ENCODE peak calls at places on chromosomes 7 and 10, in four cellular contexts. One of them, this sample, is unnamed.

GRCh38 chr10:48907730-48908129 is 31.9 kb downstream of the LRRC18 start:
- DNase-seq in K562: no peak
- DNase-seq in GM12878: peak
- DNase-seq in HepG2: no peak
- DNase-seq in this sample: no peak

GRCh38 chr7:102991077-102991539 is 78.3 kb downstream of the LRRC17 start:
- DNase-seq in K562: no peak
- DNase-seq in GM12878: no peak
- DNase-seq in HepG2: no peak
- DNase-seq in this sample: no peak

GRCh38 chr10:89115876-89116627 is 91.1 kb downstream of the CH25H start:
- DNase-seq in K562: no peak
- DNase-seq in GM12878: no peak
- DNase-seq in HepG2: no peak
- DNase-seq in this sample: no peak

GRCh38 chr7:105026750-105027149 is 12.7 kb downstream of the KMT2E start:
- DNase-seq in K562: no peak
- DNase-seq in GM12878: no peak
- DNase-seq in HepG2: no peak
- DNase-seq in this sample: no peak

GRCh38 chr10:10043083-10043482 is 974.6 kb upstream of the CELF2 start:
- DNase-seq in K562: no peak
- DNase-seq in GM12878: no peak
- DNase-seq in HepG2: no peak
- DNase-seq in this sample: no peak

GRCh38 chr10:132106431-132106830 is 40.7 kb downstream of the JAKMIP3 start:
- DNase-seq in K562: no peak
- DNase-seq in GM12878: no peak
- DNase-seq in HepG2: no peak
- DNase-seq in this sample: no peak

GRCh38 chr10:109740436-109740835 is 182.9 kb downstream of the XPNPEP1 start:
- DNase-seq in K562: no peak
- DNase-seq in GM12878: no peak
- DNase-seq in HepG2: no peak
- DNase-seq in this sample: no peak

GRCh38 chr7:43431020-43431595 is 151.8 kb upstream of the STK17A start:
- DNase-seq in K562: no peak
- DNase-seq in GM12878: no peak
- DNase-seq in HepG2: no peak
- DNase-seq in this sample: no peak

GRCh38 chr7:105580022-105580740 is 1.1 kb downstream of the EFCAB10 start:
- DNase-seq in K562: no peak
- DNase-seq in GM12878: no peak
- DNase-seq in HepG2: no peak
- DNase-seq in this sample: no peak

GRCh38 chr7:117873056-117873932 is at the start of gene CTTNBP2:
- DNase-seq in K562: peak
- DNase-seq in GM12878: no peak
- DNase-seq in HepG2: no peak
- DNase-seq in this sample: peak

GRCh38 chr10:89156161-89156560 is 51.0 kb downstream of the CH25H start:
- DNase-seq in K562: no peak
- DNase-seq in GM12878: no peak
- DNase-seq in HepG2: no peak
- DNase-seq in this sample: no peak

GRCh38 chr7:142549007-142549406 is 200.3 kb upstream of the PRSS1 start:
- DNase-seq in K562: no peak
- DNase-seq in GM12878: no peak
- DNase-seq in HepG2: no peak
- DNase-seq in this sample: no peak

GRCh38 chr10:69941730-69942129 is 110.9 kb upstream of the MACROH2A2 start:
- DNase-seq in K562: no peak
- DNase-seq in GM12878: no peak
- DNase-seq in HepG2: no peak
- DNase-seq in this sample: no peak

GRCh38 chr10:69939033-69939432 is 113.6 kb upstream of the MACROH2A2 start:
- DNase-seq in K562: no peak
- DNase-seq in GM12878: no peak
- DNase-seq in HepG2: no peak
- DNase-seq in this sample: no peak

GRCh38 chr10:69944761-69945160 is 107.9 kb upstream of the MACROH2A2 start:
- DNase-seq in K562: no peak
- DNase-seq in GM12878: no peak
- DNase-seq in HepG2: no peak
- DNase-seq in this sample: no peak

GRCh38 chr10:69939481-69939880 is 113.2 kb upstream of the MACROH2A2 start:
- DNase-seq in K562: no peak
- DNase-seq in GM12878: no peak
- DNase-seq in HepG2: no peak
- DNase-seq in this sample: no peak

GRCh38 chr10:69943292-69943820 is 109.3 kb upstream of the MACROH2A2 start:
- DNase-seq in K562: no peak
- DNase-seq in GM12878: no peak
- DNase-seq in HepG2: no peak
- DNase-seq in this sample: no peak
- TF ChIP-seq BHLHE40 in K562: no peak
- TF ChIP-seq BHLHE40 in GM12878: no peak
- TF ChIP-seq BHLHE40 in HepG2: no peak
- TF ChIP-seq BHLHE40 in this sample: no peak

GRCh38 chr10:125494631-125495239 is 188.2 kb downstream of the TEX36 start:
- DNase-seq in K562: no peak
- DNase-seq in GM12878: no peak
- DNase-seq in HepG2: no peak
- DNase-seq in this sample: no peak
- TF ChIP-seq SP1 in K562: no peak
- TF ChIP-seq SP1 in GM12878: no peak
- TF ChIP-seq SP1 in HepG2: no peak
- TF ChIP-seq SP1 in this sample: no peak

GRCh38 chr10:71086439-71087080 is 125.8 kb upstream of the UNC5B start:
- DNase-seq in K562: no peak
- DNase-seq in GM12878: no peak
- DNase-seq in HepG2: no peak
- DNase-seq in this sample: no peak
- TF ChIP-seq BHLHE40 in K562: no peak
- TF ChIP-seq BHLHE40 in GM12878: no peak
- TF ChIP-seq BHLHE40 in HepG2: no peak
- TF ChIP-seq BHLHE40 in this sample: no peak

DNA sequence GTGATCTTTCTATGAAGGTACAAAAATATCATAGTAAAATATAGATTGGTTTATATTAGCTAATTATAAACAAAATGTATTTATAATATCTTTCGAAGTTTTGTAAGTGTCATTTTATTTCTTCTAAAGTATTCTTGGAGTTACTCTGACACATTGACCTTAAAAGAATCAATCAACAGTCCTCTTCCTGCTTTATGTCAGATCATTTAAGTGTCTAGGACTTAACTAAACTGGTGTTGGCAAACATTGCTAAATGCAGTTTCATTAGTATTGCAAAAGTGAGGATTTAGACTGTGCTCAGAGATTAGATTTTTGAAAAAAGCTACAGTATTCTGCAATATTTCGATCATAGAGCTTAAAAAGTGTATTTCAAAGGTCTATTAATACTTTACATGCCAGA is 10.3 kb downstream of the GLCCI1 start:
- DNase-seq in K562: no peak
- DNase-seq in GM12878: no peak
- DNase-seq in HepG2: no peak
- DNase-seq in this sample: no peak
- TF ChIP-seq SP1 in K562: no peak
- TF ChIP-seq SP1 in GM12878: no peak
- TF ChIP-seq SP1 in HepG2: no peak
- TF ChIP-seq SP1 in this sample: no peak

GRCh38 chr7:73971701-73972341 is 56.2 kb upstream of the ELN start:
- DNase-seq in K562: no peak
- DNase-seq in GM12878: no peak
- DNase-seq in HepG2: no peak
- DNase-seq in this sample: no peak
- TF ChIP-seq BHLHE40 in K562: no peak
- TF ChIP-seq BHLHE40 in GM12878: no peak
- TF ChIP-seq BHLHE40 in HepG2: no peak
- TF ChIP-seq BHLHE40 in this sample: no peak

GRCh38 chr7:40850017-40850416 is 715.2 kb downstream of the SUGCT start:
- DNase-seq in K562: no peak
- DNase-seq in GM12878: no peak
- DNase-seq in HepG2: no peak
- DNase-seq in this sample: no peak

GRCh38 chr7:40851001-40851400 is 716.2 kb downstream of the SUGCT start:
- DNase-seq in K562: no peak
- DNase-seq in GM12878: no peak
- DNase-seq in HepG2: no peak
- DNase-seq in this sample: no peak

GRCh38 chr7:40847921-40848320 is 713.1 kb downstream of the SUGCT start:
- DNase-seq in K562: no peak
- DNase-seq in GM12878: no peak
- DNase-seq in HepG2: no peak
- DNase-seq in this sample: no peak

GRCh38 chr7:40845959-40846358 is 711.2 kb downstream of the SUGCT start:
- DNase-seq in K562: no peak
- DNase-seq in GM12878: no peak
- DNase-seq in HepG2: no peak
- DNase-seq in this sample: no peak

DNA sequence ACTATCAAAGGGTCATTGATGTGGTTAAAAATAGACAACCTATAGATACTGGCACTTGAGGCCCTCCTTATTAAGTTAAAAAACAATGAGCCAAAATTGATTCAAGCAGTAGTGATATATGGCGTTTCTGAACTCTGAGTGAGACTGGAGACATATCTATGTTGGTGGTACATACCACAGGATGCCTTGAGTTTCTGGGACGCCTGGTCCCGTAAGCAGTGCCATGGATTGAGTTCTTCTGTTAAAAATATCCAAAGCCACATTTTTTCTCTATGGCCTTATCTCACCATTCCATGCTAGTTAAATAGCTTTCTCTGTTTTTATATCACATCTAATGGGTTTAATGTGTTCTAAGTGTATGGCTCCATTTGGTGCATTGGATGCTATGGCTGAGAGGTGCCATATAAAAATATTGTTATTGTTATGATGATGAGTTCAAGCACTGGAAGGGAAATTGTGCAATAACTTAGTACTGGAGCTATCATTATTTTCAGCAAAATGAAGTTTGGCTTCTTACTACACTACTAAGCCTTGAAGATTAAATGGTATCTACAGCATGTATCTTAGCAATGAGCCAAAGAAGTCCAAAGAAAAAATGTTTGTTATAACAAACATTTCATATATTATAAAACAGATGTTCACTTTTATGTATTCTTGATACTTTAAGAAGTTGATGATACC is 713.9 kb downstream of the SUGCT start:
- DNase-seq in K562: no peak
- DNase-seq in GM12878: no peak
- DNase-seq in HepG2: no peak
- DNase-seq in this sample: no peak
- TF ChIP-seq SP1 in K562: no peak
- TF ChIP-seq SP1 in GM12878: no peak
- TF ChIP-seq SP1 in HepG2: no peak
- TF ChIP-seq SP1 in this sample: no peak

GRCh38 chr10:20740128-20740527 is 157.0 kb downstream of the NEBL start:
- DNase-seq in K562: no peak
- DNase-seq in GM12878: no peak
- DNase-seq in HepG2: no peak
- DNase-seq in this sample: no peak

GRCh38 chr10:20742737-20743136 is 154.4 kb downstream of the NEBL start:
- DNase-seq in K562: no peak
- DNase-seq in GM12878: no peak
- DNase-seq in HepG2: no peak
- DNase-seq in this sample: no peak

DNA sequence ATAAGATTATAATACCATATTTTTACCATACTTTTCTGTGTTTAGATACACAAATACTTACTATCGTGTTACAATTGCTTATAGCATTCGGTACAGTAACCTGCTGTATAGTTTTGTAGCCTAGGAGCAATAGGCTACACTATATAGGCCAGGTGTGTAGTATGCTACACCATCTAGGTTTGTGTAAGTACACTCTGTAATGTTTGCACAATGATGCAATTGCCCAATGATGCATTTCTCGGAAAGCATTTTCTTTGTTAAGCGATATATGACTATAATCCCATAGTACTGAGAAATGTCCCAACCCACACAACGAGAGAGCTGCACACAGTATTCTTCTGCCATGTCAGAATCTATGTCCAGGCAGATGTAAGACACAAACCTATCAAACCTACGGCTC is 160.0 kb downstream of the NEBL start:
- DNase-seq in K562: no peak
- DNase-seq in GM12878: no peak
- DNase-seq in HepG2: no peak
- DNase-seq in this sample: no peak
- TF ChIP-seq BHLHE40 in K562: no peak
- TF ChIP-seq BHLHE40 in GM12878: no peak
- TF ChIP-seq BHLHE40 in HepG2: no peak
- TF ChIP-seq BHLHE40 in this sample: no peak

DNA sequence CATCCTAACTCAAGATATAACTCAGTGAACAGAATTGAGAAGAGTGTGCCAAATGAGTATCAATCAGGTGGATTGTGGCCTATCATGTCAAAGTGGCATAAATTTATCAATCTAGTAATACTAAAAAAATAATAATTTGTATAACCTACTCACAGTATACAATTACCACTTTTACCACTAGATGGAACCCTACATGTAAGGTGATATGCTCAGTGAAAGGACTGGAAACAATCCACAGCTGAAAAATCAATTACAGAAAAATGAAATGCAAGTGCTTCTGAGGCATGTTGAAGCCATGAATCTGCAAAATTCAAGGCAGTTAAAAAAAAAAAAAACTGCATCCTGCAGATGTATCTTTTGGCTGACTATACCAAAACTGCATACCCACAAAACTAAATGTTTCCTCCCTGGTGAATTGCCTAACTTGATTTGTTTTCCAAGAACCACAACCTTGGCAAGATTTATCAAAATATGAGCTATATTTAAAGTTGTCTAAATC is 13.9 kb downstream of the ARHGAP19 start:
- DNase-seq in K562: peak
- DNase-seq in GM12878: no peak
- DNase-seq in HepG2: peak
- DNase-seq in this sample: peak
- TF ChIP-seq SP1 in K562: no peak
- TF ChIP-seq SP1 in GM12878: no peak
- TF ChIP-seq SP1 in HepG2: no peak
- TF ChIP-seq SP1 in this sample: no peak

GRCh38 chr10:21401196-21401595 is 124.3 kb downstream of the SKIDA1 start:
- DNase-seq in K562: no peak
- DNase-seq in GM12878: no peak
- DNase-seq in HepG2: no peak
- DNase-seq in this sample: no peak
- TF ChIP-seq BHLHE40 in K562: no peak
- TF ChIP-seq BHLHE40 in GM12878: no peak
- TF ChIP-seq BHLHE40 in HepG2: no peak
- TF ChIP-seq BHLHE40 in this sample: no peak

GRCh38 chr10:119364941-119365340 is 157.6 kb downstream of the GRK5 start:
- DNase-seq in K562: no peak
- DNase-seq in GM12878: no peak
- DNase-seq in HepG2: no peak
- DNase-seq in this sample: no peak
- TF ChIP-seq SP1 in K562: no peak
- TF ChIP-seq SP1 in GM12878: no peak
- TF ChIP-seq SP1 in HepG2: no peak
- TF ChIP-seq SP1 in this sample: no peak

This sample was measured in HEK293T.